ENCODE peak calls at places on chromosomes 11 and 22, in six cellular contexts. K is heart left ventricle, A is thyroid gland, D is MM.1S, X is PC-3, Y is SK-N-SH. U is an unnamed sample. For H3K4me1, the result is how much of the 10 kb centered on the place peaks cover.

GRCh38 chr11:72141066-72141465 is 5.5 kb downstream of the FOLR3 start:
- DNase-seq in K (no peak), A (no peak), D (no peak), X (peak), Y (no peak), U (no peak)

GRCh38 chr11:83257638-83258229 is 28.4 kb downstream of the CCDC90B start:
- DNase-seq in K (no peak), A (no peak), D (no peak), X (peak), Y (no peak), U (no peak)

GRCh38 chr11:74678041-74678440 is 53.2 kb downstream of the CHRDL2 start:
- DNase-seq in K (no peak), A (no peak), D (no peak), X (no peak), Y (no peak), U (no peak)

GRCh38 chr11:66075273-66075672 is 5.2 kb downstream of the PACS1 start:
- DNase-seq in K (no peak), A (no peak), D (no peak), X (no peak), Y (no peak), U (no peak)

GRCh38 chr11:30605036-30605435 is 18.9 kb upstream of the MPPED2 start:
- DNase-seq in K (no peak), A (no peak), D (peak), X (no peak), Y (no peak), U (no peak)

GRCh38 chr11:2583605-2583958 is 116.2 kb downstream of the KCNQ1OT1 start:
- DNase-seq in K (peak), A (peak), D (no peak), X (no peak), Y (peak), U (no peak)

GRCh38 chr11:9139628-9140357 is 48.4 kb upstream of the SCUBE2 start:
- DNase-seq in K (no peak), A (no peak), D (no peak), X (no peak), Y (no peak), U (no peak)

GRCh38 chr11:79514269-79514668 is 73.4 kb upstream of the TENM4 start:
- DNase-seq in K (no peak), A (no peak), D (no peak), X (no peak), Y (no peak), U (no peak)

GRCh38 chr22:46600397-46600796 is 19.8 kb upstream of the GRAMD4 start:
- DNase-seq in K (no peak), A (no peak), D (no peak), X (no peak), Y (no peak), U (no peak)

GRCh38 chr22:50299724-50300619 is 7.5 kb downstream of the PLXNB2 start:
- DNase-seq in K (no peak), A (no peak), D (no peak), X (no peak), Y (no peak), U (no peak)

GRCh38 chr11:33317662-33318061 is 60.5 kb downstream of the HIPK3 start:
- DNase-seq in K (no peak), A (no peak), D (no peak), X (peak), Y (no peak), U (no peak)

GRCh38 chr11:109869536-109869935 is 223.7 kb upstream of the ZC3H12C start:
- DNase-seq in K (no peak), A (no peak), D (no peak), X (no peak), Y (no peak), U (no peak)

GRCh38 chr22:50325444-50326224 is 1.2 kb downstream of the DENND6B start:
- DNase-seq in K (no peak), A (no peak), D (no peak), X (no peak), Y (no peak), U (no peak)

GRCh38 chr11:2858995-2859705 is 26.4 kb downstream of the CDKN1C start:
- DNase-seq in K (no peak), A (no peak), D (no peak), X (no peak), Y (no peak), U (no peak)

GRCh38 chr11:35158371-35159081 is 19.6 kb downstream of the CD44 start:
- DNase-seq in K (peak), A (no peak), D (no peak), X (no peak), Y (no peak), U (no peak)

GRCh38 chr11:35157814-35158213 is 18.8 kb downstream of the CD44 start:
- DNase-seq in K (no peak), A (no peak), D (no peak), X (no peak), Y (no peak), U (no peak)

GRCh38 chr11:35153280-35153679 is 14.3 kb downstream of the CD44 start:
- DNase-seq in K (no peak), A (no peak), D (no peak), X (no peak), Y (no peak), U (no peak)

GRCh38 chr11:35154960-35155359 is 16.0 kb downstream of the CD44 start:
- DNase-seq in K (no peak), A (no peak), D (no peak), X (no peak), Y (no peak), U (no peak)

DNA sequence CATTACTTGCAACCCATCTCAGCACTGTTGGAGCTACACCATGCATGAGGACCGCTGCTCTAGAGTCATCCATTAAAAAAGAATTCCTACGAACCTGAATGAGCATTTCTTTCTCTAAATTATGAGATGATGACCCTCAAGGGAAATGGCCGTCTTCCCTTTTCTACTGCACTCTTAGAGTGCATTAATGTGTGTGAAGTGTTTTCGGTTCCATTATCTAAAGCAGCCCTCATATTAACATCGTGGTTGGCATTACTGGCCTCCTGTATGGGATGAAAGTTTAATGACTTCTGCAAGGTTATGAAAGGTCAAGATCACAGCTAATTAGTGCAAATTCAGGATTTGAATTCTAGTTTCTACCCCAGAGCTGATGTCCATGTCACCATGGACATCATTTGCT is 16.7 kb downstream of the CD44 start:
- DNase-seq in K (no peak), A (no peak), D (no peak), X (no peak), Y (no peak), U (no peak)
- H3K4me1 ChIP-seq in K (under half), A (under half), D (under half), X (under half), Y (under half), U (under half)

DNA sequence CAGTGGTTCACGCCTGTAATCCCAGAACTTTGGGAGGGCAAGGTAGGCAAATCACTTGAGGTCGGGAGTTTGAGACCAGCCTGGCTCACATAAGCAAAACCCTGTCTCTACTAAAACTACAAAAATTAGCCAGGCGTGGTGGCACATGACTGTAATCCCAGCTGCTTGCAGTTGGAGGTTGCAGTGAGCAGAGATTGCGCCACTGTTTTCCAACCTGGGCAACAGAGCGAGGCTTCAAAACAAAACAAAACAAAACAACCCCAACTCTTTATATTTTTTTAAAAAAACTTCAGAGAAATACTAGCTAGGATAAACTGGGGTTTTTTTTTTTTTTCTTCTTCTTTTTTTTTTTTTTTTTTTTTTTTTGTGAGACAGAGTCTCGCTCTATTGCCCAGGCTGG is 31.8 kb upstream of the RAPSN start:
- DNase-seq in K (no peak), A (peak), D (no peak), X (no peak), Y (no peak), U (no peak)
- TF ChIP-seq CTCF in K (no peak), A (no peak), D (no peak), X (no peak), Y (no peak), U (no peak)

GRCh38 chr11:122723576-122723975 is 68.1 kb downstream of the UBASH3B start:
- DNase-seq in K (no peak), A (no peak), D (no peak), X (peak), Y (no peak), U (no peak)
- H3K4me3 ChIP-seq in K (no peak), A (no peak), D (no peak), X (no peak), Y (no peak), U (no peak)

GRCh38 chr11:16133867-16134266 is 222.5 kb downstream of the SOX6 start:
- DNase-seq in K (no peak), A (no peak), D (no peak), X (no peak), Y (no peak), U (no peak)
- H3K4me1 ChIP-seq in K (under half), A (under half), D (under half), X (under half), Y (under half), U (under half)

DNA sequence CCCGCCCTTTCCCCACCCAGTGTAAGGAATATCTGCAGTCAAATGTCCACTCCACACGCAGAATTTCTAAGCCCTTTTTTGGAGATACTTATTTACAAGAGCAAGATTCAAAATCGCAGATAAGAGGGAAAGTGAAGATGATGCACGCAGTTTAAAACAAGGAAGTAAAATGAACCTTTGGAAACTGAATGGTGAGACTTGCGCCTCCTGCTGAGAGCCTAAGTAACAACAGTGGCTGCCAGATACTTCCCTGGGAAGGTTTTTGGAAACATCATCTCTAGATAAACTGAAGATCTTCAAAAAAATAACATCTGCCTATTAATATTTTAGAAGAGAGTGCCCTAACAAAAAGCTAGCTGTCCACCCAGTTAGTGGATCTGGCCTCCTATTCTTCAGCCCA is 963.1 kb upstream of the FAT3 start:
- DNase-seq in K (no peak), A (no peak), D (no peak), X (peak), Y (no peak), U (no peak)
- TF ChIP-seq CTCF in K (no peak), A (no peak), D (no peak), X (peak), Y (peak), U (no peak)

GRCh38 chr22:23137905-23138520 is 3.8 kb downstream of the RSPH14 start:
- DNase-seq in K (no peak), A (peak), D (peak), X (no peak), Y (no peak), U (no peak)

GRCh38 chr22:23133922-23134321 is 7.9 kb downstream of the RSPH14 start:
- DNase-seq in K (no peak), A (no peak), D (no peak), X (no peak), Y (no peak), U (no peak)

GRCh38 chr22:23138584-23139469 is 3.0 kb downstream of the RSPH14 start:
- DNase-seq in K (no peak), A (peak), D (no peak), X (no peak), Y (no peak), U (no peak)

GRCh38 chr22:23140385-23140784 is 1.4 kb downstream of the RSPH14 start:
- DNase-seq in K (no peak), A (no peak), D (peak), X (no peak), Y (no peak), U (no peak)

GRCh38 chr22:23137468-23137867 is 4.3 kb downstream of the RSPH14 start:
- DNase-seq in K (no peak), A (no peak), D (no peak), X (no peak), Y (no peak), U (no peak)
- H3K4me3 ChIP-seq in K (no peak), A (no peak), D (peak), X (no peak), Y (no peak), U (no peak)